ENCODE peak calls at places on chromosome 22, in seven cellular contexts. R, Q, V, Y, X, G and W are unnamed samples.

GRCh38 chr22:29380032-29380781 is 8.2 kb downstream of the AP1B1 start:
- DNase-seq in V (no peak), Q (peak), G (no peak), R (peak), Y (peak), X (peak), W (no peak)

GRCh38 chr22:17570851-17571631 is 7.7 kb downstream of the SLC25A18 start:
- DNase-seq in X (no peak), G (peak), R (peak), Q (peak), Y (peak), V (no peak), W (no peak)

GRCh38 chr22:46801826-46802607 is 39.6 kb downstream of the TBC1D22A start:
- DNase-seq in Q (no peak), R (no peak), X (no peak), G (no peak), Y (no peak), V (no peak), W (peak)

GRCh38 chr22:46568102-46568809 is 30.8 kb upstream of the CELSR1 start:
- DNase-seq in R (no peak), G (no peak), Y (no peak), Q (no peak), V (no peak), X (no peak), W (no peak)

GRCh38 chr22:23904855-23905254 is 10.7 kb downstream of the MIF start:
- DNase-seq in G (peak), X (no peak), Q (no peak), Y (no peak), V (no peak), R (no peak), W (no peak)

GRCh38 chr22:27885977-27886842 is 32.8 kb downstream of the PITPNB start:
- DNase-seq in V (no peak), Y (peak), R (peak), X (peak), Q (peak), G (peak), W (no peak)

GRCh38 chr22:38850941-38851849 is 7.4 kb upstream of the NPTXR start:
- DNase-seq in V (no peak), G (no peak), X (no peak), Y (peak), R (peak), Q (peak), W (no peak)

GRCh38 chr22:50625568-50626313 is 2.2 kb downstream of the ARSA start:
- DNase-seq in X (no peak), V (peak), Y (no peak), Q (no peak), G (no peak), R (no peak), W (no peak)

GRCh38 chr22:36405221-36405631 is 17.5 kb upstream of the MYH9 start:
- DNase-seq in X (no peak), G (no peak), Q (no peak), Y (no peak), R (no peak), V (no peak), W (no peak)

GRCh38 chr22:39560127-39560526 is 10.4 kb upstream of the CACNA1I start:
- DNase-seq in V (no peak), Q (no peak), R (no peak), G (no peak), X (no peak), Y (no peak), W (no peak)

GRCh38 chr22:36544107-36544620 is 15.2 kb upstream of the EIF3D start:
- DNase-seq in Y (no peak), X (no peak), Q (peak), G (no peak), R (peak), V (no peak), W (no peak)